ENCODE peak calls at places on chromosomes 6 and 20, in eight cellular contexts. One of them, this sample, is unnamed.

GRCh38 chr6:149235130-149235561 is 82.4 kb upstream of the TAB2 start:
- DNase-seq in spleen: no peak
- DNase-seq in bronchial epithelial cell: peak
- DNase-seq in cardiac fibroblast: peak
- DNase-seq in Calu3: peak
- DNase-seq in keratinocyte: no peak
- DNase-seq in uterus: no peak
- DNase-seq in HCT116: peak
- DNase-seq in this sample: no peak

GRCh38 chr20:40422665-40423064 is 266.4 kb downstream of the MAFB start:
- DNase-seq in spleen: no peak
- DNase-seq in bronchial epithelial cell: peak
- DNase-seq in cardiac fibroblast: no peak
- DNase-seq in Calu3: no peak
- DNase-seq in keratinocyte: no peak
- DNase-seq in uterus: no peak
- DNase-seq in HCT116: no peak
- DNase-seq in this sample: no peak

GRCh38 chr6:107116328-107116892 is 1.1 kb upstream of the BEND3 start:
- DNase-seq in spleen: no peak
- DNase-seq in bronchial epithelial cell: peak
- DNase-seq in cardiac fibroblast: no peak
- DNase-seq in Calu3: peak
- DNase-seq in keratinocyte: no peak
- DNase-seq in uterus: no peak
- DNase-seq in HCT116: no peak
- DNase-seq in this sample: no peak

GRCh38 chr20:46331612-46332361 is 23.5 kb upstream of the CDH22 start:
- DNase-seq in spleen: no peak
- DNase-seq in bronchial epithelial cell: no peak
- DNase-seq in cardiac fibroblast: no peak
- DNase-seq in Calu3: no peak
- DNase-seq in keratinocyte: no peak
- DNase-seq in uterus: no peak
- DNase-seq in HCT116: no peak
- DNase-seq in this sample: no peak

GRCh38 chr6:168125429-168126001 is 46.5 kb upstream of the FRMD1 start:
- DNase-seq in spleen: peak
- DNase-seq in bronchial epithelial cell: no peak
- DNase-seq in cardiac fibroblast: no peak
- DNase-seq in Calu3: no peak
- DNase-seq in keratinocyte: no peak
- DNase-seq in uterus: peak
- DNase-seq in HCT116: no peak
- DNase-seq in this sample: no peak

GRCh38 chr6:146177785-146178184 is 148.9 kb downstream of the GRM1 start:
- DNase-seq in spleen: no peak
- DNase-seq in bronchial epithelial cell: no peak
- DNase-seq in cardiac fibroblast: no peak
- DNase-seq in Calu3: no peak
- DNase-seq in keratinocyte: no peak
- DNase-seq in uterus: no peak
- DNase-seq in HCT116: no peak
- DNase-seq in this sample: no peak

GRCh38 chr6:107641500-107641931 is 151.6 kb downstream of the SOBP start:
- DNase-seq in spleen: no peak
- DNase-seq in bronchial epithelial cell: peak
- DNase-seq in cardiac fibroblast: no peak
- DNase-seq in Calu3: peak
- DNase-seq in keratinocyte: no peak
- DNase-seq in uterus: no peak
- DNase-seq in HCT116: no peak
- DNase-seq in this sample: no peak

GRCh38 chr6:113433506-113433991 is 423.6 kb upstream of the MARCKS start:
- DNase-seq in spleen: no peak
- DNase-seq in bronchial epithelial cell: peak
- DNase-seq in cardiac fibroblast: peak
- DNase-seq in Calu3: peak
- DNase-seq in keratinocyte: no peak
- DNase-seq in uterus: peak
- DNase-seq in HCT116: no peak
- DNase-seq in this sample: peak

GRCh38 chr20:13718161-13718560 is 66.6 kb downstream of the ESF1 start:
- DNase-seq in spleen: no peak
- DNase-seq in bronchial epithelial cell: no peak
- DNase-seq in cardiac fibroblast: no peak
- DNase-seq in Calu3: no peak
- DNase-seq in keratinocyte: no peak
- DNase-seq in uterus: no peak
- DNase-seq in HCT116: no peak
- DNase-seq in this sample: no peak

GRCh38 chr20:40397483-40397882 is 291.6 kb downstream of the MAFB start:
- DNase-seq in spleen: no peak
- DNase-seq in bronchial epithelial cell: no peak
- DNase-seq in cardiac fibroblast: no peak
- DNase-seq in Calu3: no peak
- DNase-seq in keratinocyte: no peak
- DNase-seq in uterus: no peak
- DNase-seq in HCT116: no peak
- DNase-seq in this sample: no peak

GRCh38 chr6:18742406-18742805 is 355.3 kb downstream of the RNF144B start:
- DNase-seq in spleen: no peak
- DNase-seq in bronchial epithelial cell: peak
- DNase-seq in cardiac fibroblast: peak
- DNase-seq in Calu3: no peak
- DNase-seq in keratinocyte: no peak
- DNase-seq in uterus: no peak
- DNase-seq in HCT116: no peak
- DNase-seq in this sample: no peak

GRCh38 chr20:588932-589672 is 21.0 kb downstream of the TCF15 start:
- DNase-seq in spleen: no peak
- DNase-seq in bronchial epithelial cell: no peak
- DNase-seq in cardiac fibroblast: no peak
- DNase-seq in Calu3: no peak
- DNase-seq in keratinocyte: no peak
- DNase-seq in uterus: no peak
- DNase-seq in HCT116: peak
- DNase-seq in this sample: no peak

GRCh38 chr6:139679516-139680179 is 305.2 kb upstream of the CITED2 start:
- DNase-seq in spleen: no peak
- DNase-seq in bronchial epithelial cell: peak
- DNase-seq in cardiac fibroblast: peak
- DNase-seq in Calu3: no peak
- DNase-seq in keratinocyte: no peak
- DNase-seq in uterus: no peak
- DNase-seq in HCT116: no peak
- DNase-seq in this sample: no peak

GRCh38 chr6:36616888-36617521 is 22.8 kb downstream of the SRSF3 start:
- DNase-seq in spleen: no peak
- DNase-seq in bronchial epithelial cell: peak
- DNase-seq in cardiac fibroblast: no peak
- DNase-seq in Calu3: peak
- DNase-seq in keratinocyte: peak
- DNase-seq in uterus: no peak
- DNase-seq in HCT116: peak
- DNase-seq in this sample: no peak

GRCh38 chr6:134593442-134593841 is 275.5 kb upstream of the SGK1 start:
- DNase-seq in spleen: no peak
- DNase-seq in bronchial epithelial cell: peak
- DNase-seq in cardiac fibroblast: no peak
- DNase-seq in Calu3: no peak
- DNase-seq in keratinocyte: no peak
- DNase-seq in uterus: no peak
- DNase-seq in HCT116: no peak
- DNase-seq in this sample: no peak

GRCh38 chr20:37837934-37838333 is 65.0 kb upstream of the VSTM2L start:
- DNase-seq in spleen: no peak
- DNase-seq in bronchial epithelial cell: no peak
- DNase-seq in cardiac fibroblast: no peak
- DNase-seq in Calu3: no peak
- DNase-seq in keratinocyte: no peak
- DNase-seq in uterus: no peak
- DNase-seq in HCT116: no peak
- DNase-seq in this sample: no peak

GRCh38 chr6:78243519-78243918 is 590.7 kb downstream of the MEI4 start:
- DNase-seq in spleen: peak
- DNase-seq in bronchial epithelial cell: peak
- DNase-seq in cardiac fibroblast: peak
- DNase-seq in Calu3: peak
- DNase-seq in keratinocyte: no peak
- DNase-seq in uterus: no peak
- DNase-seq in HCT116: no peak
- DNase-seq in this sample: no peak

GRCh38 chr20:54680872-54681297 is 205.5 kb downstream of the DOK5 start:
- DNase-seq in spleen: no peak
- DNase-seq in bronchial epithelial cell: peak
- DNase-seq in cardiac fibroblast: peak
- DNase-seq in Calu3: peak
- DNase-seq in keratinocyte: no peak
- DNase-seq in uterus: no peak
- DNase-seq in HCT116: peak
- DNase-seq in this sample: no peak

GRCh38 chr6:136186363-136186762 is 63.7 kb downstream of the MTFR2 start:
- DNase-seq in spleen: no peak
- DNase-seq in bronchial epithelial cell: no peak
- DNase-seq in cardiac fibroblast: no peak
- DNase-seq in Calu3: no peak
- DNase-seq in keratinocyte: no peak
- DNase-seq in uterus: no peak
- DNase-seq in HCT116: no peak
- DNase-seq in this sample: no peak

GRCh38 chr20:43853174-43853803 is 61.4 kb upstream of the TOX2 start:
- DNase-seq in spleen: no peak
- DNase-seq in bronchial epithelial cell: peak
- DNase-seq in cardiac fibroblast: no peak
- DNase-seq in Calu3: no peak
- DNase-seq in keratinocyte: no peak
- DNase-seq in uterus: no peak
- DNase-seq in HCT116: no peak
- DNase-seq in this sample: no peak

GRCh38 chr6:109790131-109790530 is 99.0 kb downstream of the FIG4 start:
- DNase-seq in spleen: no peak
- DNase-seq in bronchial epithelial cell: no peak
- DNase-seq in cardiac fibroblast: peak
- DNase-seq in Calu3: no peak
- DNase-seq in keratinocyte: no peak
- DNase-seq in uterus: no peak
- DNase-seq in HCT116: no peak
- DNase-seq in this sample: no peak

GRCh38 chr6:7256785-7257184 is 56.2 kb downstream of the SSR1 start:
- DNase-seq in spleen: peak
- DNase-seq in bronchial epithelial cell: no peak
- DNase-seq in cardiac fibroblast: no peak
- DNase-seq in Calu3: no peak
- DNase-seq in keratinocyte: no peak
- DNase-seq in uterus: no peak
- DNase-seq in HCT116: no peak
- DNase-seq in this sample: no peak

GRCh38 chr6:44416103-44416502 is 28.6 kb downstream of the CDC5L start:
- DNase-seq in spleen: no peak
- DNase-seq in bronchial epithelial cell: peak
- DNase-seq in cardiac fibroblast: peak
- DNase-seq in Calu3: peak
- DNase-seq in keratinocyte: no peak
- DNase-seq in uterus: no peak
- DNase-seq in HCT116: no peak
- DNase-seq in this sample: no peak

GRCh38 chr6:144007455-144007778 is 642 bp downstream of the PLAGL1 start:
- DNase-seq in spleen: no peak
- DNase-seq in bronchial epithelial cell: no peak
- DNase-seq in cardiac fibroblast: no peak
- DNase-seq in Calu3: no peak
- DNase-seq in keratinocyte: no peak
- DNase-seq in uterus: no peak
- DNase-seq in HCT116: no peak
- DNase-seq in this sample: no peak
- TF ChIP-seq CTCF in spleen: no peak
- TF ChIP-seq CTCF in bronchial epithelial cell: no peak
- TF ChIP-seq CTCF in cardiac fibroblast: no peak
- TF ChIP-seq CTCF in Calu3: no peak
- TF ChIP-seq CTCF in keratinocyte: no peak
- TF ChIP-seq CTCF in uterus: no peak
- TF ChIP-seq CTCF in HCT116: no peak
- TF ChIP-seq CTCF in this sample: no peak

GRCh38 chr20:32456869-32457421 is 98.8 kb downstream of the ASXL1 start:
- DNase-seq in spleen: no peak
- DNase-seq in bronchial epithelial cell: no peak
- DNase-seq in cardiac fibroblast: peak
- DNase-seq in Calu3: no peak
- DNase-seq in keratinocyte: no peak
- DNase-seq in uterus: no peak
- DNase-seq in HCT116: no peak
- DNase-seq in this sample: no peak
- TF ChIP-seq CTCF in spleen: peak
- TF ChIP-seq CTCF in bronchial epithelial cell: peak
- TF ChIP-seq CTCF in cardiac fibroblast: peak
- TF ChIP-seq CTCF in Calu3: peak
- TF ChIP-seq CTCF in keratinocyte: peak
- TF ChIP-seq CTCF in uterus: peak
- TF ChIP-seq CTCF in HCT116: peak
- TF ChIP-seq CTCF in this sample: no peak

GRCh38 chr20:33249456-33249855 is 13.7 kb downstream of the BPIFA1 start:
- DNase-seq in spleen: no peak
- DNase-seq in bronchial epithelial cell: no peak
- DNase-seq in cardiac fibroblast: no peak
- DNase-seq in Calu3: no peak
- DNase-seq in keratinocyte: no peak
- DNase-seq in uterus: no peak
- DNase-seq in HCT116: no peak
- DNase-seq in this sample: no peak
- TF ChIP-seq CTCF in spleen: no peak
- TF ChIP-seq CTCF in bronchial epithelial cell: no peak
- TF ChIP-seq CTCF in cardiac fibroblast: no peak
- TF ChIP-seq CTCF in Calu3: no peak
- TF ChIP-seq CTCF in keratinocyte: no peak
- TF ChIP-seq CTCF in uterus: no peak
- TF ChIP-seq CTCF in HCT116: no peak
- TF ChIP-seq CTCF in this sample: no peak

GRCh38 chr20:51417245-51417560 is 125.3 kb downstream of the NFATC2 start:
- DNase-seq in spleen: no peak
- DNase-seq in bronchial epithelial cell: no peak
- DNase-seq in cardiac fibroblast: no peak
- DNase-seq in Calu3: no peak
- DNase-seq in keratinocyte: no peak
- DNase-seq in uterus: no peak
- DNase-seq in HCT116: no peak
- DNase-seq in this sample: no peak

GRCh38 chr20:51416532-51417244 is 125.8 kb downstream of the NFATC2 start:
- DNase-seq in spleen: no peak
- DNase-seq in bronchial epithelial cell: no peak
- DNase-seq in cardiac fibroblast: no peak
- DNase-seq in Calu3: no peak
- DNase-seq in keratinocyte: no peak
- DNase-seq in uterus: no peak
- DNase-seq in HCT116: no peak
- DNase-seq in this sample: no peak

GRCh38 chr20:51419646-51420045 is 122.9 kb downstream of the NFATC2 start:
- DNase-seq in spleen: no peak
- DNase-seq in bronchial epithelial cell: no peak
- DNase-seq in cardiac fibroblast: no peak
- DNase-seq in Calu3: no peak
- DNase-seq in keratinocyte: no peak
- DNase-seq in uterus: no peak
- DNase-seq in HCT116: no peak
- DNase-seq in this sample: no peak

GRCh38 chr20:51419236-51419635 is 123.3 kb downstream of the NFATC2 start:
- DNase-seq in spleen: no peak
- DNase-seq in bronchial epithelial cell: no peak
- DNase-seq in cardiac fibroblast: no peak
- DNase-seq in Calu3: no peak
- DNase-seq in keratinocyte: no peak
- DNase-seq in uterus: no peak
- DNase-seq in HCT116: no peak
- DNase-seq in this sample: no peak

GRCh38 chr20:51417745-51418529 is 124.6 kb downstream of the NFATC2 start:
- DNase-seq in spleen: peak
- DNase-seq in bronchial epithelial cell: no peak
- DNase-seq in cardiac fibroblast: no peak
- DNase-seq in Calu3: no peak
- DNase-seq in keratinocyte: no peak
- DNase-seq in uterus: no peak
- DNase-seq in HCT116: no peak
- DNase-seq in this sample: no peak
- TF ChIP-seq CTCF in spleen: no peak
- TF ChIP-seq CTCF in bronchial epithelial cell: no peak
- TF ChIP-seq CTCF in cardiac fibroblast: no peak
- TF ChIP-seq CTCF in Calu3: no peak
- TF ChIP-seq CTCF in keratinocyte: no peak
- TF ChIP-seq CTCF in uterus: no peak
- TF ChIP-seq CTCF in HCT116: no peak
- TF ChIP-seq CTCF in this sample: no peak

This sample was measured in omental fat pad.